ENCODE peak calls at places on chromosomes 4 and X, in six cellular contexts. B is astrocyte, T is right lobe of liver, E is tibial artery, N is mammary epithelial cell, J is mucosa of descending colon. Q is an unnamed sample.
A peak's percentile ranks its signal among the peaks of the same experiment; 100 is the strongest.

GRCh38 chrX:68045008-68045577 is 388.2 kb downstream of the OPHN1 start:
- DNase-seq in J (no peak), E (no peak), N (no peak), T (no peak), B (peak; percentile 46), Q (no peak)

GRCh38 chr4:1027916-1028240 is 16.5 kb downstream of the FGFRL1 start:
- DNase-seq in B (no peak), T (no peak), E (no peak), N (no peak), J (no peak), Q (no peak)

GRCh38 chrX:57652705-57653104 is 27.4 kb downstream of the NLRP2B start:
- DNase-seq in B (no peak), T (no peak), N (no peak), E (no peak), J (no peak), Q (no peak)

GRCh38 chrX:113510586-113510985 is 670.0 kb upstream of the AMOT start:
- DNase-seq in J (no peak), N (no peak), T (no peak), B (no peak), E (no peak), Q (no peak)

GRCh38 chr4:75630932-75631320 is 598 bp upstream of the CDKL2 start:
- DNase-seq in T (no peak), J (no peak), E (no peak), N (no peak), B (no peak), Q (no peak)

GRCh38 chr4:184251680-184252000 is 34.0 kb upstream of the ENPP6 start:
- DNase-seq in T (no peak), E (no peak), B (no peak), J (no peak), N (no peak), Q (no peak)

GRCh38 chrX:77493677-77494553 is 46.7 kb downstream of the FGF16 start:
- DNase-seq in J (no peak), T (no peak), N (peak; percentile 23), E (no peak), B (peak; percentile 70), Q (no peak)

GRCh38 chr4:40967550-40967949 is 217.8 kb downstream of the NSUN7 start:
- DNase-seq in J (no peak), T (peak; percentile 54), E (no peak), N (no peak), B (no peak), Q (no peak)

GRCh38 chr4:113398441-113399143 is 349.1 kb downstream of the ANK2 start:
- DNase-seq in T (no peak), B (no peak), N (peak; percentile 47), J (no peak), E (no peak), Q (no peak)

GRCh38 chrX:74343970-74344622 is 40.1 kb downstream of the ZCCHC13 start:
- DNase-seq in N (peak; percentile 92), E (peak; percentile 66), T (peak; percentile 50), J (peak; percentile 83), B (peak; percentile 88), Q (peak; percentile 75)

GRCh38 chr4:175087156-175087555 is 169.0 kb downstream of the ADAM29 start:
- DNase-seq in T (no peak), J (no peak), E (no peak), B (no peak), N (no peak), Q (no peak)

GRCh38 chr4:74716436-74716765 is 77.9 kb downstream of the BTC start:
- DNase-seq in E (no peak), B (no peak), J (no peak), T (no peak), N (no peak), Q (no peak)

GRCh38 chrX:152641256-152641875 is 3.7 kb downstream of the GABRQ start:
- DNase-seq in T (no peak), E (no peak), N (no peak), B (no peak), J (no peak), Q (no peak)

GRCh38 chr4:98937977-98938376 is 9.0 kb upstream of the EIF4E start:
- DNase-seq in T (no peak), J (no peak), N (no peak), E (no peak), B (no peak), Q (no peak)

GRCh38 chrX:136725446-136726104 is 55.2 kb downstream of the ARHGEF6 start:
- DNase-seq in N (peak; percentile 33), J (no peak), B (peak; percentile 54), E (peak; percentile 73), T (no peak), Q (no peak)

GRCh38 chr4:114257516-114257915 is 278.1 kb upstream of the ARSJ start:
- DNase-seq in T (no peak), N (no peak), J (no peak), E (no peak), B (peak; percentile 66), Q (no peak)

GRCh38 chr4:109665783-109666455 is 37.3 kb downstream of the CASP6 start:
- DNase-seq in T (no peak), E (no peak), B (peak; percentile 4), J (no peak), N (no peak), Q (no peak)

GRCh38 chrX:111095974-111096870 is at the start of gene PAK3:
- DNase-seq in B (peak; percentile 90), E (peak; percentile 82), T (no peak), J (peak; percentile 14), N (peak; percentile 69), Q (no peak)

DNA sequence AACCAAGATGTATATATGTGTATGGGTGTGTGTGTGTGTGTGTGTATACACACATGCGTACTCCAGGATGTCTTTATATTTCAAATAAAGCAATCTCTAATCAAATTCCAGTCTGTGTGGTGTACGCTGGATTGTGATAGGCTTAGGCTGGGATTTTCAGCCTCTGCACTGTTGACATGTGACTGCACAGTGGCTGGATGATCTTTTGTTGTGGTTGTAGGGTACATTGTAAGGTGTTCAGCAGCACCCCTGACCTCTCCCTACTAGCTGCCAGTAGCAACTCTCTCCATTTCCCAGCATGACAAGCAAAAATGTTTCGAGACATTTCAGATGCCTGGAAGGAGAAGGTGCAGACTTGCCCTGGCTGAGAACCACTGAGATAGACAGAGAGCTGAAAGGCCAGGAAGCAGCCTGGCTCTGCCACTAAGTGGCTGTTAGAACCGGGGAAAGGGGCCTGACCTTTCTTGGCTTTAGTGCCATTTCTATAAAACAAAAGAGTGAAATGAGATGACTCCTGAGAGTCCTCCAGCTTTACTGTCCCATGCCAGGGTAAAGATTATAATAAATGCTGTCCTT is 10.4 kb downstream of the PGM2 start:
- DNase-seq in T (no peak), E (no peak), N (no peak), B (no peak), J (no peak), Q (no peak)
- H3K4me3 ChIP-seq in T (no peak overlapping the region), E (no peak overlapping the region), N (no peak overlapping the region), B (peak overlapping the region; percentile 20), J (no peak overlapping the region), Q (no peak overlapping the region)

GRCh38 chrX:13470680-13470967 is 98.8 kb upstream of the EGFL6 start:
- DNase-seq in T (no peak), B (no peak), E (no peak), N (no peak), J (no peak), Q (no peak)

GRCh38 chrX:13476384-13476783 is 93.0 kb upstream of the EGFL6 start:
- DNase-seq in N (no peak), T (no peak), B (no peak), J (no peak), E (no peak), Q (no peak)

GRCh38 chrX:13471269-13471668 is 98.1 kb upstream of the EGFL6 start:
- DNase-seq in T (no peak), N (no peak), B (no peak), J (no peak), E (no peak), Q (no peak)

GRCh38 chrX:13472975-13473665 is 96.3 kb upstream of the EGFL6 start:
- DNase-seq in E (no peak), J (no peak), T (no peak), B (no peak), N (no peak), Q (peak; percentile 49)

GRCh38 chrX:13473666-13474516 is 95.5 kb upstream of the EGFL6 start:
- DNase-seq in T (no peak), B (no peak), E (no peak), J (no peak), N (no peak), Q (peak; percentile 72)
- TF ChIP-seq CTCF in T (no peak), B (no peak), E (no peak), J (no peak), N (no peak), Q (no peak)

DNA sequence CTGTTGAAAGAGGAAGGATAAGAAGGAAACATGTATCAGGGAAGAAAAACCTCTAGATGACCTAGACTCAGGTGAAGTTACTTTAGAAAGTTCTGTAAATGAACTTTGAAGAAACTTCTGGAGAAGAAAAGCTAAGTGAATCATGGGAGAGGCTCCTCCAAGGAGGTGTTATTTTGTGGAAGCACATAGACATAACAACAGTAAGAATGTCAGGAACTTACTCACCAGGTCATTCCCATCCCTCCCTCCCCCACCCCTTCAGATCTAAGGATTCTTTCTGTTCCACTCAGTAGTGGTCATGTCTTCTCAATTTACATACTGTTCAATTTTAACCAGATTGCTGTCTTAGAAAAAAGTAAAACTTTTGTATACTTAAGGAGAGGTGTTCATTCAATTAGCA is 310.5 kb upstream of the DDX53 start:
- DNase-seq in E (no peak), N (no peak), J (no peak), T (no peak), B (peak; percentile 18), Q (no peak)
- H3K4me3 ChIP-seq in E (no peak overlapping the region), N (no peak overlapping the region), J (no peak overlapping the region), T (no peak overlapping the region), B (no peak overlapping the region), Q (no peak overlapping the region)

GRCh38 chr4:15241946-15242345 is 185.9 kb upstream of the C1QTNF7 start:
- DNase-seq in J (no peak), T (no peak), E (no peak), N (no peak), B (no peak), Q (no peak)

GRCh38 chr4:15244354-15244753 is 183.5 kb upstream of the C1QTNF7 start:
- DNase-seq in J (no peak), E (no peak), N (peak; percentile 32), T (no peak), B (peak; percentile 68), Q (no peak)

GRCh38 chr4:15238720-15239119 is 189.1 kb upstream of the C1QTNF7 start:
- DNase-seq in B (no peak), J (no peak), N (peak; percentile 25), E (no peak), T (no peak), Q (peak; percentile 33)

GRCh38 chr4:15240764-15241163 is 187.1 kb upstream of the C1QTNF7 start:
- DNase-seq in J (no peak), N (peak; percentile 60), T (no peak), E (no peak), B (peak; percentile 27), Q (no peak)

DNA sequence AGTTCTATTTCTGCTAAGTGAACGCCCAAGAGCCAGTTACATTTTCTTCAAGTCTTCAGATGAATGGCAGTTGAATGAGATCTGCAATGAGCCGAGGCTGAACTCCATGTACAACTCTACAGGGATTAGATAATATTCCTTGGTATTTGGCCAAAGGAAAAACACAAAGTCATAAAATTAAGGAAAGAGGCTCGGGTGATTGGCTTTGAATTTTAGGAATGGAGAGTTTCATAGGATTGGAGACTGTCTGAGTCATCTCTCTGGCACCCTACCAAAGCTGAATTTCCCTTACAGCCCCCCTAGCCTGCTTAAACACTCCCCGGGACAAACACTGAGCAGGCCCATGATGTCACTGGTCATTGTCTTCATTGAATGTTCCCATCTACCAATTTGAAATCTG is 188.0 kb upstream of the C1QTNF7 start:
- DNase-seq in J (no peak), E (no peak), T (no peak), N (no peak), B (peak; percentile 15), Q (no peak)
- TF ChIP-seq CTCF in J (no peak), E (no peak), T (no peak), N (no peak), B (no peak), Q (no peak)

Q was measured in GM12865.